ENCODE peak calls at places on chromosomes 6 and 20, in ten cellular contexts. S is left lung, A is activated B cell treated with CpG ODN at 0.5 μM for 24 hours, B is endothelial cell, Y is HepG2, T is foreskin keratinocyte, X is neural progenitor cell, L is HCT116, R is tibial nerve, E is choroid plexus epithelial cell. N is an unnamed sample.

GRCh38 chr20:57860576-57860975 is 150.8 kb upstream of the PMEPA1 start:
- DNase-seq in S (no peak), A (no peak), B (no peak), Y (no peak), T (no peak), X (no peak), L (no peak), R (no peak), E (no peak), N (no peak)

GRCh38 chr20:35663516-35663812 is 1.2 kb downstream of the CPNE1 start:
- DNase-seq in S (no peak), A (no peak), B (no peak), Y (no peak), T (no peak), X (no peak), L (no peak), R (no peak), E (no peak), N (peak; percentile 41)

GRCh38 chr20:48735112-48735511 is 92.7 kb downstream of the PREX1 start:
- DNase-seq in S (peak; percentile 21), A (no peak), B (no peak), Y (no peak), T (no peak), X (no peak), L (no peak), R (no peak), E (no peak), N (no peak)

GRCh38 chr6:142884214-142885035 is 60.6 kb downstream of the HIVEP2 start:
- DNase-seq in S (no peak), A (no peak), B (no peak), Y (no peak), T (no peak), X (no peak), L (no peak), R (no peak), E (no peak), N (no peak)

GRCh38 chr6:5333653-5334052 is 72.3 kb downstream of the FARS2 start:
- DNase-seq in S (no peak), A (no peak), B (no peak), Y (peak; percentile 57), T (peak; percentile 13), X (no peak), L (no peak), R (no peak), E (no peak), N (no peak)

GRCh38 chr6:15801912-15802311 is 139.1 kb upstream of the DTNBP1 start:
- DNase-seq in S (no peak), A (no peak), B (no peak), Y (no peak), T (no peak), X (no peak), L (no peak), R (no peak), E (no peak), N (no peak)

GRCh38 chr6:44041461-44042260 is 85.6 kb downstream of the MRPL14 start:
- DNase-seq in S (peak; percentile 37), A (no peak), B (no peak), Y (no peak), T (peak; percentile 94), X (no peak), L (peak; percentile 84), R (no peak), E (peak; percentile 96), N (no peak)

GRCh38 chr20:1809611-1810510 is 85.3 kb upstream of the SIRPA start:
- DNase-seq in S (no peak), A (no peak), B (no peak), Y (no peak), T (peak; percentile 93), X (no peak), L (no peak), R (no peak), E (no peak), N (no peak)

GRCh38 chr6:44538841-44539240 is 151.3 kb downstream of the CDC5L start:
- DNase-seq in S (peak; percentile 8), A (no peak), B (no peak), Y (no peak), T (no peak), X (no peak), L (no peak), R (no peak), E (no peak), N (no peak)

DNA sequence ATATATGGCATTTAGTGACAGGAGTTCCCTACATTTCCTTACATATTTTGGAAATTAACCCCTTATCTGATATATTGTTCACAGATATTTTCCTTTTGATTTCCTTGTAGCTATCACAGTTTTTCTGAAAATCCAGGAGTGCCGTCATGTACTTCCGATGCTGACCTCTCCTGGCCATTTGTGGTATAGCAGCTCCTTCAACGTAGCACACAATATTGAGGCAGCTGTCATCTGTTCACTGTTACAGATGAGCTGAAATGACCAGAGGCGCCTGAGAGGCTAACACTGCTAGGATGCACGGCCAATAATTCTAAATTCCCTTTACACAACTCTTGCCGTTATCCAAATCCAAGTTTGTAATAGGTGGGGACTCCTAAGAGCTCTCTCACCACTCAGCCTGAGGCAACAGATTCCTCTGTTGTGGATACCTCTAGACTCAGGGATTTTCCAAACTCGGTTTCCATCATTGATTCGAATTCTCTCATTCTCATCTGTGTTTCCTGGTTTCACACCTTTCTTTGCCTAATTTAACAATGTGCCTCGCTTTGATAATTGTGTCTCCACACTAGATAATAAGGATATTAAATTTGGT is 53.0 kb downstream of the MMUT start:
- DNase-seq in S (peak; percentile 36), A (peak; percentile 19), B (peak; percentile 79), Y (peak; percentile 59), T (peak; percentile 40), X (peak; percentile 78), L (peak; percentile 54), R (peak; percentile 73), E (peak; percentile 83), N (no peak)
- TF ChIP-seq CTCF in S (peak; percentile 83), A (peak; percentile 72), B (peak; percentile 79), Y (peak; percentile 85), T (peak; percentile 92), X (peak; percentile 89), L (peak; percentile 86), R (peak; percentile 86), E (peak; percentile 91), N (peak; percentile 93)

DNA sequence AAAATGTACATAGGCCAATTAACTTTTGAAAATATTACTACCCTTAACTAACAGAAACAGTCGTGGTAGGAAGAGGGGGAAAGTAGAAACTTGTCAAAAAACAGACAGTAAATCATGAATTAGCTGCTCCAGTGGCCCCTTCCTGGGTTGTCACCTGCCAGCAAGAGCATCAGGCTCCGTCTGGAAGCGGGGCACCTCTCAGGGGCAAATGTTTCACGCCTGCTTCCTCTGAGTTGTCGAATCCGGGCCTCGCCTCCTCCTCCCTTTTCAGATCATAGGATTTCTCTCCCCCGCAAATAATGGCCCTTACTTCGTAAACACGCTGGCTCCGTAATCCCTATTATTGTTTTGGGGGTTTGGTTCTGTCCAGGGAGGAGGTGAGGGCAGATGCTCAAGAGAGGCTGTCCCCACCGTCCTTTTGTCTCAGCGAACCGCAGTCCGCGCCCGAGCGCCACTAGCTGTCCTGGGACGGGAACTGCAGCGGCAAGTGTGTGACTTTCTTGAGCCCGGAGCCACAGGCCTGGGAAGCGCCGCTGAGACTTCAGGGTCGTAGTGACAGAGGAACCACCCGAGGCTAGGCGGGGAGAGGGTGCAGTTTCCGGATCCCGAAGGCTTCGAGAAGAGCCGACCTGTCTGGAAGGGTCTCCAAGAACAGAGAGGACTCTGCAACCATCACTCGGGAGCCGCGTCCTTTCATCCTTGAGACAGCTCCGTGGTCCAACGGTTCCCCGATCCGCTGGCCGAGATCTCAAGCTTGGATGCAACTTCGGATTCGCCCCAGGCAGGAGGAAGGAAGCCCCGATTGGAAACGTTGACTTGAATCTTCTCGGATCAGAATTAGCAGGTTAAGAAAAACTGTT is 214.5 kb upstream of the ZNF184 start:
- DNase-seq in S (peak; percentile 79), A (peak; percentile 63), B (peak; percentile 87), Y (peak; percentile 79), T (peak; percentile 71), X (peak; percentile 96), L (peak; percentile 79), R (peak; percentile 23), E (peak; percentile 73), N (no peak)
- TF ChIP-seq CTCF in S (peak; percentile 32), A (no peak), B (peak; percentile 45), Y (peak; percentile 95), T (peak; percentile 77), X (peak; percentile 78), L (peak; percentile 81), R (peak; percentile 37), E (peak; percentile 77), N (peak; percentile 79)

DNA sequence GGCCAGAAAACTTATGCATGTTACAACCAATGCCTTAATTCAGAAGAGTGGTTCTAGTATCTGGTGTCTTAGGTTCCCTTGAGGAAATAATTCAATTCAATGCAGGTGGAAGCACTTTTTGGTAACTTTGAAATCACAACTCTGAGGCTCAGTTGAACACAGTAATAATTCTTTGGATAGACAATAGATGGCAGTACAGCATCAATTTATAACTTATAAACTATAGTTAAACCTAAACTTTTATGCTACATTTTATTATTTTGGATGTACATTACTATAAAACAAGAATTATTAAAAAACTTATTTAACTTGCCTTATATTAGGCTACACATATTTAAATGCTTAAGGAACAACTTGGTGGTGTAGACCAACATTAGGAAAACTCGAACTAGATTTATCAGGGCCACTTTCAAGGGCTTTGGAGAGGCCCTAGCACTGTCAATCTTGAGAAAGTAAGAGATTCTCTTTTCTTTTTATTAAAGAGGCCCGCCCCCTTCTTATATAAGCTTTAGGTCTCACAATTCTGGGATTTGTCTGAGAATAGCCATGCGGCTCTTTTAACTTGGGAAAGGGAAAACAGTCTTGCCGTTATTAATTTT is 85.9 kb downstream of the CRYBG1 start:
- DNase-seq in S (no peak), A (no peak), B (no peak), Y (no peak), T (no peak), X (no peak), L (no peak), R (no peak), E (peak; percentile 42), N (no peak)
- TF ChIP-seq CTCF in S (peak; percentile 46), A (no peak), B (peak; percentile 53), Y (peak; percentile 45), T (peak; percentile 66), X (peak; percentile 61), L (peak; percentile 14), R (peak; percentile 42), E (peak; percentile 49), N (peak; percentile 30)

GRCh38 chr6:130676773-130677144 is 150.4 kb upstream of the SMLR1 start:
- DNase-seq in S (no peak), A (no peak), B (no peak), Y (no peak), T (no peak), X (no peak), L (no peak), R (no peak), E (no peak), N (no peak)

GRCh38 chr6:130674604-130675003 is 152.6 kb upstream of the SMLR1 start:
- DNase-seq in S (no peak), A (no peak), B (no peak), Y (no peak), T (no peak), X (no peak), L (no peak), R (no peak), E (peak; percentile 71), N (peak; percentile 30)

GRCh38 chr6:130677312-130677711 is 149.9 kb upstream of the SMLR1 start:
- DNase-seq in S (no peak), A (no peak), B (no peak), Y (no peak), T (no peak), X (no peak), L (no peak), R (no peak), E (no peak), N (no peak)

GRCh38 chr6:130676077-130676772 is 151.0 kb upstream of the SMLR1 start:
- DNase-seq in S (no peak), A (no peak), B (no peak), Y (no peak), T (no peak), X (peak; percentile 30), L (no peak), R (no peak), E (peak; percentile 44), N (no peak)

GRCh38 chr6:130675072-130675471 is 152.1 kb upstream of the SMLR1 start:
- DNase-seq in S (no peak), A (no peak), B (no peak), Y (no peak), T (no peak), X (no peak), L (no peak), R (no peak), E (peak; percentile 95), N (peak; percentile 23)
- TF ChIP-seq CTCF in S (no peak), A (no peak), B (no peak), Y (no peak), T (no peak), X (no peak), L (no peak), R (no peak), E (no peak), N (no peak)

N was measured in retinal pigment epithelial cell.